ENCODE peak calls at places on chromosomes 2 and 18, in nine cellular contexts. X is retina; F is NCI-H1048; L is non-pigmented ciliary epithelial cell; K is activated T-cell treated with anti-CD3 and anti-CD28 coated beads, Interleukin-2, amount 50 U/mL, for 72 hours; S is tibial artery; Y is ovary; J is stimulated activated effector memory CD8-positive, alpha-beta T cell treated with anti-CD3 and anti-CD28 coated beads, Interleukin-12 subunit alpha, Interleukin-12 subunit beta, amount 100 ng/mL, for 72 hours; Z is activated naive CD4-positive, alpha-beta T cell treated with anti-CD3 and anti-CD28 coated beads for 36 hours. O is an unnamed sample.

GRCh38 chr18:34659579-34660517 is 50.2 kb upstream of the DTNA start:
- DNase-seq in Y (peak; percentile 89), J (no peak), F (peak; percentile 35), X (peak; percentile 31), L (peak; percentile 95), Z (peak; percentile 6), K (no peak), S (peak; percentile 90), O (no peak)

GRCh38 chr2:99624682-99625081 is 134.9 kb upstream of the REV1 start:
- DNase-seq in F (no peak), Y (no peak), J (no peak), K (no peak), S (no peak), Z (no peak), X (no peak), L (no peak), O (no peak)

GRCh38 chr18:73749304-73749703 is 398.3 kb downstream of the FBXO15 start:
- DNase-seq in X (no peak), J (no peak), S (no peak), K (no peak), F (no peak), Z (no peak), Y (no peak), L (no peak), O (no peak)

GRCh38 chr2:149422337-149422990 is 92.1 kb downstream of the LYPD6 start:
- DNase-seq in K (no peak), J (no peak), F (no peak), X (no peak), L (no peak), Y (no peak), Z (no peak), S (no peak), O (no peak)

GRCh38 chr2:176093145-176093888 is 796 bp downstream of the HOXD13 start:
- DNase-seq in S (no peak), L (no peak), J (no peak), F (no peak), Z (no peak), K (no peak), Y (no peak), X (peak; percentile 83), O (no peak)

GRCh38 chr18:3447035-3447894 is 2.7 kb upstream of the TGIF1 start:
- DNase-seq in Z (peak; percentile 68), J (no peak), Y (peak; percentile 71), X (no peak), S (peak; percentile 59), L (no peak), F (no peak), K (peak; percentile 38), O (peak; percentile 20)

GRCh38 chr2:234463626-234464290 is 33.1 kb downstream of the ARL4C start:
- DNase-seq in K (peak; percentile 76), F (no peak), X (no peak), L (no peak), Z (peak; percentile 83), J (peak; percentile 65), S (no peak), Y (no peak), O (peak; percentile 91)

GRCh38 chr2:157722580-157723234 is 94.0 kb upstream of the ACVR1C start:
- DNase-seq in K (no peak), Z (no peak), Y (no peak), X (no peak), S (no peak), F (no peak), L (no peak), J (no peak), O (no peak)

GRCh38 chr18:3037423-3037915 is 24.5 kb upstream of the LPIN2 start:
- DNase-seq in X (no peak), J (no peak), Z (no peak), Y (no peak), F (no peak), L (peak; percentile 66), S (no peak), K (peak; percentile 25), O (no peak)

GRCh38 chr2:200274116-200275075 is 32.1 kb upstream of the SPATS2L start:
- DNase-seq in Z (no peak), K (no peak), X (peak; percentile 39), Y (no peak), L (no peak), J (no peak), F (no peak), S (no peak), O (no peak)

O was measured in T-helper 1 cell.